ENCODE peak calls at places on chromosomes 3 and 15, in ten cellular contexts. One of them, this sample, is unnamed.
A peak's percentile ranks its signal among the peaks of the same experiment; 100 is the strongest.

GRCh38 chr15:96494530-96494929 is 164.0 kb downstream of the NR2F2 start:
- DNase-seq in SK-N-SH: no peak
- DNase-seq in IMR-90: no peak
- DNase-seq in adipocyte: no peak
- DNase-seq in neural progenitor cell: no peak
- DNase-seq in HCT116: no peak
- DNase-seq in MM.1S: no peak
- DNase-seq in kidney: no peak
- DNase-seq in K562: no peak
- DNase-seq in GM23248: no peak
- DNase-seq in this sample: no peak

GRCh38 chr3:97269202-97269601 is 454.8 kb downstream of the EPHA6 start:
- DNase-seq in kidney: no peak
- DNase-seq in K562: no peak
- DNase-seq in HCT116: no peak
- DNase-seq in adipocyte: no peak
- DNase-seq in neural progenitor cell: no peak
- DNase-seq in IMR-90: no peak
- DNase-seq in GM23248: no peak
- DNase-seq in SK-N-SH: no peak
- DNase-seq in MM.1S: no peak
- DNase-seq in this sample: no peak

GRCh38 chr15:74322558-74323180 is 44.8 kb downstream of the CYP11A1 start:
- DNase-seq in SK-N-SH: peak; percentile 88
- DNase-seq in adipocyte: peak; percentile 85
- DNase-seq in neural progenitor cell: peak; percentile 84
- DNase-seq in IMR-90: peak; percentile 58
- DNase-seq in K562: peak; percentile 77
- DNase-seq in kidney: peak; percentile 88
- DNase-seq in MM.1S: peak; percentile 45
- DNase-seq in HCT116: peak; percentile 29
- DNase-seq in GM23248: peak; percentile 82
- DNase-seq in this sample: peak; percentile 85

GRCh38 chr15:65323071-65323511 is 18.6 kb downstream of the RNU5B-1 start:
- DNase-seq in SK-N-SH: peak; percentile 94
- DNase-seq in MM.1S: no peak
- DNase-seq in neural progenitor cell: peak; percentile 62
- DNase-seq in IMR-90: peak; percentile 24
- DNase-seq in kidney: no peak
- DNase-seq in GM23248: no peak
- DNase-seq in K562: peak; percentile 48
- DNase-seq in HCT116: no peak
- DNase-seq in adipocyte: peak; percentile 57
- DNase-seq in this sample: no peak

GRCh38 chr15:42605281-42605744 is 29.9 kb downstream of the STARD9 start:
- DNase-seq in IMR-90: peak; percentile 32
- DNase-seq in HCT116: no peak
- DNase-seq in adipocyte: peak; percentile 60
- DNase-seq in neural progenitor cell: no peak
- DNase-seq in K562: no peak
- DNase-seq in GM23248: peak; percentile 46
- DNase-seq in MM.1S: peak; percentile 94
- DNase-seq in SK-N-SH: peak; percentile 16
- DNase-seq in kidney: no peak
- DNase-seq in this sample: peak; percentile 49

GRCh38 chr15:41169784-41170183 is 53.7 kb upstream of the INO80 start:
- DNase-seq in GM23248: no peak
- DNase-seq in neural progenitor cell: no peak
- DNase-seq in MM.1S: no peak
- DNase-seq in kidney: no peak
- DNase-seq in IMR-90: no peak
- DNase-seq in adipocyte: no peak
- DNase-seq in SK-N-SH: no peak
- DNase-seq in HCT116: no peak
- DNase-seq in K562: no peak
- DNase-seq in this sample: no peak

GRCh38 chr3:72595376-72595775 is 252.9 kb downstream of the SHQ1 start:
- DNase-seq in neural progenitor cell: no peak
- DNase-seq in GM23248: no peak
- DNase-seq in HCT116: no peak
- DNase-seq in kidney: no peak
- DNase-seq in IMR-90: no peak
- DNase-seq in K562: peak; percentile 61
- DNase-seq in SK-N-SH: peak; percentile 57
- DNase-seq in MM.1S: no peak
- DNase-seq in adipocyte: no peak
- DNase-seq in this sample: no peak

GRCh38 chr15:57509965-57510364 is 81.7 kb upstream of the MYZAP start:
- DNase-seq in K562: no peak
- DNase-seq in SK-N-SH: no peak
- DNase-seq in adipocyte: no peak
- DNase-seq in neural progenitor cell: no peak
- DNase-seq in kidney: no peak
- DNase-seq in IMR-90: no peak
- DNase-seq in GM23248: no peak
- DNase-seq in HCT116: no peak
- DNase-seq in MM.1S: no peak
- DNase-seq in this sample: no peak

GRCh38 chr3:86787091-86787490 is 203.9 kb downstream of the VGLL3 start:
- DNase-seq in MM.1S: no peak
- DNase-seq in HCT116: no peak
- DNase-seq in adipocyte: peak; percentile 28
- DNase-seq in K562: no peak
- DNase-seq in GM23248: peak; percentile 48
- DNase-seq in IMR-90: peak; percentile 22
- DNase-seq in SK-N-SH: no peak
- DNase-seq in kidney: no peak
- DNase-seq in neural progenitor cell: no peak
- DNase-seq in this sample: no peak

GRCh38 chr3:78992830-78993229 is 775.0 kb downstream of the ROBO1 start:
- DNase-seq in K562: no peak
- DNase-seq in SK-N-SH: no peak
- DNase-seq in GM23248: no peak
- DNase-seq in HCT116: no peak
- DNase-seq in MM.1S: no peak
- DNase-seq in neural progenitor cell: no peak
- DNase-seq in adipocyte: peak; percentile 36
- DNase-seq in kidney: no peak
- DNase-seq in IMR-90: no peak
- DNase-seq in this sample: no peak

GRCh38 chr3:78992400-78992799 is 775.4 kb downstream of the ROBO1 start:
- DNase-seq in MM.1S: no peak
- DNase-seq in neural progenitor cell: no peak
- DNase-seq in SK-N-SH: no peak
- DNase-seq in GM23248: no peak
- DNase-seq in kidney: no peak
- DNase-seq in adipocyte: no peak
- DNase-seq in IMR-90: no peak
- DNase-seq in K562: no peak
- DNase-seq in HCT116: no peak
- DNase-seq in this sample: no peak

GRCh38 chr3:78993375-78993774 is 774.4 kb downstream of the ROBO1 start:
- DNase-seq in kidney: no peak
- DNase-seq in K562: no peak
- DNase-seq in adipocyte: no peak
- DNase-seq in MM.1S: no peak
- DNase-seq in SK-N-SH: no peak
- DNase-seq in neural progenitor cell: no peak
- DNase-seq in IMR-90: no peak
- DNase-seq in GM23248: no peak
- DNase-seq in HCT116: no peak
- DNase-seq in this sample: no peak

GRCh38 chr3:78994174-78995027 is 773.4 kb downstream of the ROBO1 start:
- DNase-seq in adipocyte: peak; percentile 42
- DNase-seq in IMR-90: peak; percentile 25
- DNase-seq in kidney: no peak
- DNase-seq in neural progenitor cell: peak; percentile 48
- DNase-seq in GM23248: no peak
- DNase-seq in SK-N-SH: no peak
- DNase-seq in HCT116: no peak
- DNase-seq in K562: no peak
- DNase-seq in MM.1S: no peak
- DNase-seq in this sample: no peak

DNA sequence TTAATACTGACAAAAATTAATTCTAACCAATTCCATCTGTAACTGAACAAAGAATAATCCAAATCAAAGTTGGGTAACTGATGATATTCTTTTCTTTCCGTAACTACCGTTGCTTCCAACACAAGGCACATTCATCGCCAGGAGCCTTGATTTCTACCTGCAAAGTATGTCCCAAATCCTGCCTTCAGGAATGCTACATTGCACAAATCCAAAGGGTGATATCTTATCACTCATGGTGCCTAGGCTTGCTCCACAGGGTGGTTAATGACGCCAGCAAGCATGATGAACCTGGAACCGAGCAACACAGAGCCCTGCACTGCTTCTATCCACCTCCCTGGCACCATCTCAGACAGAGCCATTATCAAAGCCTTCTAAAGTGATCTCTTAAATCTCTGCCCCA is 772.7 kb downstream of the ROBO1 start:
- DNase-seq in GM23248: no peak
- DNase-seq in MM.1S: no peak
- DNase-seq in K562: no peak
- DNase-seq in neural progenitor cell: no peak
- DNase-seq in IMR-90: no peak
- DNase-seq in SK-N-SH: no peak
- DNase-seq in adipocyte: no peak
- DNase-seq in HCT116: no peak
- DNase-seq in kidney: no peak
- DNase-seq in this sample: no peak
- H3K4me1 ChIP-seq in GM23248: no peaks in the 10 kb centered on the region
- H3K4me1 ChIP-seq in MM.1S: peaks cover 13% of the 10 kb centered on the region
- H3K4me1 ChIP-seq in K562: no peaks in the 10 kb centered on the region
- H3K4me1 ChIP-seq in neural progenitor cell: peaks cover 25% of the 10 kb centered on the region
- H3K4me1 ChIP-seq in IMR-90: peaks cover 2% of the 10 kb centered on the region
- H3K4me1 ChIP-seq in SK-N-SH: peaks cover 10% of the 10 kb centered on the region
- H3K4me1 ChIP-seq in adipocyte: no peaks in the 10 kb centered on the region
- H3K4me1 ChIP-seq in HCT116: no peaks in the 10 kb centered on the region
- H3K4me1 ChIP-seq in kidney: no peaks in the 10 kb centered on the region
- H3K4me1 ChIP-seq in this sample: no peaks in the 10 kb centered on the region

GRCh38 chr3:114454592-114455251 is 160.9 kb downstream of the TIGIT start:
- DNase-seq in IMR-90: no peak
- DNase-seq in HCT116: no peak
- DNase-seq in neural progenitor cell: peak; percentile 61
- DNase-seq in MM.1S: no peak
- DNase-seq in kidney: no peak
- DNase-seq in adipocyte: peak; percentile 23
- DNase-seq in K562: no peak
- DNase-seq in GM23248: peak; percentile 37
- DNase-seq in SK-N-SH: peak; percentile 23
- DNase-seq in this sample: no peak

GRCh38 chr3:114453296-114453888 is 159.6 kb downstream of the TIGIT start:
- DNase-seq in neural progenitor cell: no peak
- DNase-seq in HCT116: no peak
- DNase-seq in GM23248: no peak
- DNase-seq in MM.1S: no peak
- DNase-seq in kidney: no peak
- DNase-seq in K562: no peak
- DNase-seq in adipocyte: no peak
- DNase-seq in SK-N-SH: no peak
- DNase-seq in IMR-90: no peak
- DNase-seq in this sample: no peak

GRCh38 chr3:114456742-114457141 is 162.9 kb downstream of the TIGIT start:
- DNase-seq in K562: no peak
- DNase-seq in MM.1S: peak; percentile 87
- DNase-seq in IMR-90: no peak
- DNase-seq in neural progenitor cell: no peak
- DNase-seq in GM23248: no peak
- DNase-seq in adipocyte: no peak
- DNase-seq in HCT116: no peak
- DNase-seq in kidney: no peak
- DNase-seq in SK-N-SH: no peak
- DNase-seq in this sample: no peak

GRCh38 chr3:114452176-114452744 is 158.4 kb downstream of the TIGIT start:
- DNase-seq in K562: no peak
- DNase-seq in GM23248: no peak
- DNase-seq in IMR-90: peak; percentile 4
- DNase-seq in kidney: no peak
- DNase-seq in neural progenitor cell: no peak
- DNase-seq in HCT116: no peak
- DNase-seq in adipocyte: no peak
- DNase-seq in MM.1S: no peak
- DNase-seq in SK-N-SH: no peak
- DNase-seq in this sample: no peak

DNA sequence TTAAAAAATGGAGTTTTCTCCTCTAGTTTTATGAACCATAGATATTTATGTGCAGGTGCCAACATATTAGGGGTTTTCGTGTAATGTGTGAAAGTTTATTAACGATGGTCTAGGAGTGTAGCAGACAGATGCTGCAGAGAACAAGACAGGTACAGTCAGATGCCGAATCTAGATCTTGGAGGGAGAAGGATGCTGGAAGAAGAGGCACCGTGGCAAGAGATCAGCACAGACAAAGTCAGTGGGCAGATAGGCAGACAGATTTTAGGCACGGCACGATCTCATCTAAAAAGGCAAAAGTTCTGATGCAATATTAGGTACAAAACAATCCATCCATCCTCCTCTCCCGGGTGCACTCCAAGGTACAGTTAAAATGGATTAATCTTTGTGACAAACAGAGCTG is 161.6 kb downstream of the TIGIT start:
- DNase-seq in MM.1S: no peak
- DNase-seq in IMR-90: no peak
- DNase-seq in SK-N-SH: no peak
- DNase-seq in GM23248: peak; percentile 32
- DNase-seq in K562: no peak
- DNase-seq in kidney: no peak
- DNase-seq in adipocyte: no peak
- DNase-seq in HCT116: no peak
- DNase-seq in neural progenitor cell: no peak
- DNase-seq in this sample: no peak
- H3K4me3 ChIP-seq in MM.1S: no peak overlapping the region
- H3K4me3 ChIP-seq in IMR-90: no peak overlapping the region
- H3K4me3 ChIP-seq in SK-N-SH: no peak overlapping the region
- H3K4me3 ChIP-seq in GM23248: peak overlapping the region; percentile 76
- H3K4me3 ChIP-seq in K562: no peak overlapping the region
- H3K4me3 ChIP-seq in kidney: peak overlapping the region; percentile 51
- H3K4me3 ChIP-seq in adipocyte: peak overlapping the region; percentile 77
- H3K4me3 ChIP-seq in HCT116: no peak overlapping the region
- H3K4me3 ChIP-seq in neural progenitor cell: no peak overlapping the region
- H3K4me3 ChIP-seq in this sample: no peak overlapping the region

GRCh38 chr3:64187065-64187959 is 38.0 kb downstream of the PRICKLE2 start:
- DNase-seq in GM23248: peak; percentile 96
- DNase-seq in adipocyte: peak; percentile 77
- DNase-seq in K562: no peak
- DNase-seq in HCT116: no peak
- DNase-seq in IMR-90: peak; percentile 99
- DNase-seq in kidney: peak; percentile 84
- DNase-seq in neural progenitor cell: no peak
- DNase-seq in SK-N-SH: no peak
- DNase-seq in MM.1S: no peak
- DNase-seq in this sample: no peak
- H3K9ac ChIP-seq in GM23248: peak overlapping the region; percentile 78
- H3K9ac ChIP-seq in adipocyte: no peak overlapping the region
- H3K9ac ChIP-seq in K562: no peak overlapping the region
- H3K9ac ChIP-seq in HCT116: no peak overlapping the region
- H3K9ac ChIP-seq in IMR-90: peak overlapping the region; percentile 5
- H3K9ac ChIP-seq in kidney: no peak overlapping the region
- H3K9ac ChIP-seq in neural progenitor cell: no peak overlapping the region
- H3K9ac ChIP-seq in SK-N-SH: peak overlapping the region; percentile 82
- H3K9ac ChIP-seq in MM.1S: no peak overlapping the region
- H3K9ac ChIP-seq in this sample: no peak overlapping the region

GRCh38 chr3:10360478-10360877 is 39.6 kb upstream of the SEC13 start:
- DNase-seq in adipocyte: no peak
- DNase-seq in K562: no peak
- DNase-seq in neural progenitor cell: no peak
- DNase-seq in kidney: no peak
- DNase-seq in GM23248: no peak
- DNase-seq in SK-N-SH: no peak
- DNase-seq in MM.1S: no peak
- DNase-seq in IMR-90: no peak
- DNase-seq in HCT116: no peak
- DNase-seq in this sample: no peak
- H3K4me1 ChIP-seq in adipocyte: peaks cover 6% of the 10 kb centered on the region
- H3K4me1 ChIP-seq in K562: peaks cover 18% of the 10 kb centered on the region
- H3K4me1 ChIP-seq in neural progenitor cell: no peaks in the 10 kb centered on the region
- H3K4me1 ChIP-seq in kidney: peaks cover 2% of the 10 kb centered on the region
- H3K4me1 ChIP-seq in GM23248: peaks cover 10% of the 10 kb centered on the region
- H3K4me1 ChIP-seq in SK-N-SH: no peaks in the 10 kb centered on the region
- H3K4me1 ChIP-seq in MM.1S: no peaks in the 10 kb centered on the region
- H3K4me1 ChIP-seq in IMR-90: peaks cover 13% of the 10 kb centered on the region
- H3K4me1 ChIP-seq in HCT116: no peaks in the 10 kb centered on the region
- H3K4me1 ChIP-seq in this sample: peaks cover 27% of the 10 kb centered on the region